ENCODE peak calls at places on chromosomes 5 and 9, in four cellular contexts. One of them, this sample, is unnamed.

GRCh38 chr5:94901071-94901979 is 282.9 kb downstream of the SLF1 start:
- DNase-seq in Karpas-422: no peak
- DNase-seq in IMR-90: peak; percentile 22
- DNase-seq in H9: no peak
- DNase-seq in this sample: no peak

GRCh38 chr5:125160787-125161502 is 414.5 kb upstream of the ZNF608 start:
- DNase-seq in Karpas-422: no peak
- DNase-seq in IMR-90: peak; percentile 7
- DNase-seq in H9: peak; percentile 47
- DNase-seq in this sample: no peak

GRCh38 chr9:27548055-27548741 is 18.6 kb upstream of the MOB3B start:
- DNase-seq in Karpas-422: peak; percentile 55
- DNase-seq in IMR-90: peak; percentile 51
- DNase-seq in H9: no peak
- DNase-seq in this sample: no peak

GRCh38 chr9:120839146-120839545 is 3.6 kb downstream of the PSMD5 start:
- DNase-seq in Karpas-422: no peak
- DNase-seq in IMR-90: peak; percentile 44
- DNase-seq in H9: no peak
- DNase-seq in this sample: no peak

GRCh38 chr5:94779684-94780083 is 161.2 kb downstream of the SLF1 start:
- DNase-seq in Karpas-422: no peak
- DNase-seq in IMR-90: no peak
- DNase-seq in H9: no peak
- DNase-seq in this sample: no peak

GRCh38 chr9:78122631-78123030 is 91.0 kb upstream of the GNAQ start:
- DNase-seq in Karpas-422: no peak
- DNase-seq in IMR-90: no peak
- DNase-seq in H9: no peak
- DNase-seq in this sample: no peak

GRCh38 chr5:127887282-127887681 is 184.1 kb downstream of the CCDC192 start:
- DNase-seq in Karpas-422: no peak
- DNase-seq in IMR-90: no peak
- DNase-seq in H9: no peak
- DNase-seq in this sample: no peak

GRCh38 chr9:136671646-136672430 is 9.1 kb downstream of the EGFL7 start:
- DNase-seq in Karpas-422: peak; percentile 81
- DNase-seq in IMR-90: no peak
- DNase-seq in H9: peak; percentile 57
- DNase-seq in this sample: peak; percentile 38

GRCh38 chr9:12463641-12464040 is 229.5 kb upstream of the TYRP1 start:
- DNase-seq in Karpas-422: no peak
- DNase-seq in IMR-90: no peak
- DNase-seq in H9: no peak
- DNase-seq in this sample: no peak

GRCh38 chr9:13719410-13719809 is 439.9 kb upstream of the MPDZ start:
- DNase-seq in Karpas-422: no peak
- DNase-seq in IMR-90: peak; percentile 36
- DNase-seq in H9: no peak
- DNase-seq in this sample: no peak

GRCh38 chr5:66891184-66891925 is 295.2 kb downstream of the MAST4 start:
- DNase-seq in Karpas-422: no peak
- DNase-seq in IMR-90: peak; percentile 43
- DNase-seq in H9: no peak
- DNase-seq in this sample: no peak

GRCh38 chr9:122551371-122551770 is 1.5 kb upstream of the OR1N2 start:
- DNase-seq in Karpas-422: no peak
- DNase-seq in IMR-90: no peak
- DNase-seq in H9: no peak
- DNase-seq in this sample: no peak

GRCh38 chr9:122546196-122546595 is 6.7 kb upstream of the OR1N2 start:
- DNase-seq in Karpas-422: no peak
- DNase-seq in IMR-90: no peak
- DNase-seq in H9: no peak
- DNase-seq in this sample: no peak
- H3K9me3 ChIP-seq in Karpas-422: no peaks in the 10 kb centered on the region
- H3K9me3 ChIP-seq in IMR-90: no peaks in the 10 kb centered on the region
- H3K9me3 ChIP-seq in H9: peaks cover 35% of the 10 kb centered on the region
- H3K9me3 ChIP-seq in this sample: no peaks in the 10 kb centered on the region

DNA sequence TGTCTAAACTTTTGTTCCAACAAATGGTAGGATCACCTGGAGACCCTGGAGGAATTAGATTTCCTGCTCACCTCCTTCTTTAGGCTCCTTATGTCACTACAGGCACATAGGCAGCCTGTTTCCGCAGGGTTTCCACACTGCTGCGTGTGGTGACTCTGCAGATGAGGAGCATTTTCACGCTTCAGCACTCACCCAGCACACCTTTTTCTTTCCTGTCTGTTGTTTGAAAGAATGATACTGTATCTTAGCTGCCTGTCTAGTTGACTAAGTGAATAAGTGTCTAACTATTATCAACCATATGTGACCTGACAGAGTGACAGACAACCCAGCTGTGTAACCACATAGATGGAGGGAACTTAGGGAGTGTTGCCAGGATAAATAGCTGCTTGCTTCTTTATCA is 36.1 kb downstream of the ZNF510 start:
- DNase-seq in Karpas-422: no peak
- DNase-seq in IMR-90: no peak
- DNase-seq in H9: no peak
- DNase-seq in this sample: no peak
- H3K9me3 ChIP-seq in Karpas-422: peaks cover 25% of the 10 kb centered on the region
- H3K9me3 ChIP-seq in IMR-90: peaks cover 16% of the 10 kb centered on the region
- H3K9me3 ChIP-seq in H9: peaks cover 23% of the 10 kb centered on the region
- H3K9me3 ChIP-seq in this sample: peaks cover 3% of the 10 kb centered on the region

DNA sequence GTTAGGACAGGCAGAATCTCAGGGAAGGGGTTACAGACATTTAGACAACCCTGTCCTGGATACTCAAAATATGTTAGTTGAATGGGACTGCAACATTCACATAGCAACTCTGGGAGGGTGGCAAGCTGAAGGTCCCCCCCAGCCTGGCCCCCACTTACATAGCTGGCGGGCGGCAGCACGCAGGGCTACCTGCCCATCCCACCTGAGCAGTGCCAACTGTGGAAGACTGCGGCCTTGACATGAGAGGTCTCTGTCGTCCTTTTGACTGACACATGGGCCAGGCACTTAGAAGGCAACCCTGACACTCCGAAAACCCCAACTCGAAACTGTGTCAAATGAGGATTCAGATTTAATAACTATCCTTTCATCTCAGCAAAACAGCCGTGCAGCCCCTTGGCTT is 16.5 kb downstream of the PAX5 start:
- DNase-seq in Karpas-422: no peak
- DNase-seq in IMR-90: no peak
- DNase-seq in H9: no peak
- DNase-seq in this sample: no peak
- H3K9me3 ChIP-seq in Karpas-422: no peaks in the 10 kb centered on the region
- H3K9me3 ChIP-seq in IMR-90: no peaks in the 10 kb centered on the region
- H3K9me3 ChIP-seq in H9: no peaks in the 10 kb centered on the region
- H3K9me3 ChIP-seq in this sample: no peaks in the 10 kb centered on the region

DNA sequence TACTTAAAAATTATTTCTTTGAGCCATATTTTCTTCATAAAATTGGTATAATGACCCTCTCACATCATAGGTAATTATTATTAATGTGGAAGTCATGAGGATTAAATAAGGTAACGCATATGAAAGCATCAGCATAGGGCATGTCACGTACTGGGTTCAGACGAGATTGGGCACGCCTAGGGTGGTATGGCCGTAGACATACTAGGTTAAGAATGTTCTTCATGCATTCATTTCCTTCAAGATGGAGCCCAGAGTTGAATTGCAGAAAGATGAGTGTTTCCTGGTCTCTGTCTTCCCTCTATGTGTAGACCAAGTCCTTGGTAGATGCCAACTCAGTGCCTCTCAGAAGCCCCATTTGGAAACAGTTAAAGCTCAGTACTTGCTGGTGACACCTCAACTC is 174.1 kb upstream of the CLINT1 start:
- DNase-seq in Karpas-422: no peak
- DNase-seq in IMR-90: no peak
- DNase-seq in H9: no peak
- DNase-seq in this sample: no peak
- H3K9me3 ChIP-seq in Karpas-422: no peaks in the 10 kb centered on the region
- H3K9me3 ChIP-seq in IMR-90: no peaks in the 10 kb centered on the region
- H3K9me3 ChIP-seq in H9: peaks cover 11% of the 10 kb centered on the region
- H3K9me3 ChIP-seq in this sample: peaks cover 5% of the 10 kb centered on the region

DNA sequence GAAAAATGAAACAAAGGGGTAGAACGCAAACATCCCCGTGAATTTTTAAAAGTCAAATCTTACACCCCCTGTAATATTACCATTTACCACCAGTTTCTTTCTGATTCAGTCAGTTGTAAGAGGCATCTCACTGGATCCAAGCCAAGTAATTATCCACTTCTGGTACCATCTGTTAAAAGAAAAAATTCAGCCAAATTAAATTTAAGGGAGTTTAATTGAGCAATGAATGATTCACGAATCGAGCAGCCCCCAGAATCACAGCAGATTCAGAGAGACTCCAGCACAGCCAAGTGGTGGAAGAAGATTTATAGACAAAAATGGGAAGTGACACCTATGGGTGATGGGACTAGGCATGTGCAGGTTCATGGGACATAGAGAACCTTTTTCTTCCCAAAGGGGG is 29.9 kb upstream of the MTMR12 start:
- DNase-seq in Karpas-422: no peak
- DNase-seq in IMR-90: no peak
- DNase-seq in H9: no peak
- DNase-seq in this sample: no peak
- H3K9me3 ChIP-seq in Karpas-422: peaks cover 19% of the 10 kb centered on the region
- H3K9me3 ChIP-seq in IMR-90: peaks cover 13% of the 10 kb centered on the region
- H3K9me3 ChIP-seq in H9: peaks cover 14% of the 10 kb centered on the region
- H3K9me3 ChIP-seq in this sample: no peaks in the 10 kb centered on the region

GRCh38 chr9:125574136-125574877 is 132.7 kb downstream of the MAPKAP1 start:
- DNase-seq in Karpas-422: no peak
- DNase-seq in IMR-90: no peak
- DNase-seq in H9: no peak
- DNase-seq in this sample: no peak
- H3K9me3 ChIP-seq in Karpas-422: no peaks in the 10 kb centered on the region
- H3K9me3 ChIP-seq in IMR-90: no peaks in the 10 kb centered on the region
- H3K9me3 ChIP-seq in H9: no peaks in the 10 kb centered on the region
- H3K9me3 ChIP-seq in this sample: no peaks in the 10 kb centered on the region

GRCh38 chr9:11402621-11403020 is 789.8 kb upstream of the PTPRD start:
- DNase-seq in Karpas-422: no peak
- DNase-seq in IMR-90: no peak
- DNase-seq in H9: no peak
- DNase-seq in this sample: no peak
- H3K9me3 ChIP-seq in Karpas-422: peaks cover 54% of the 10 kb centered on the region
- H3K9me3 ChIP-seq in IMR-90: peaks cover 3% of the 10 kb centered on the region
- H3K9me3 ChIP-seq in H9: no peaks in the 10 kb centered on the region
- H3K9me3 ChIP-seq in this sample: no peaks in the 10 kb centered on the region

GRCh38 chr5:56388229-56389065 is 155.3 kb upstream of the ANKRD55 start:
- DNase-seq in Karpas-422: no peak
- DNase-seq in IMR-90: no peak
- DNase-seq in H9: no peak
- DNase-seq in this sample: no peak
- H3K9me3 ChIP-seq in Karpas-422: no peaks in the 10 kb centered on the region
- H3K9me3 ChIP-seq in IMR-90: no peaks in the 10 kb centered on the region
- H3K9me3 ChIP-seq in H9: no peaks in the 10 kb centered on the region
- H3K9me3 ChIP-seq in this sample: no peaks in the 10 kb centered on the region